ENCODE peak calls at places on chromosomes 13 and 19, in nine cellular contexts. One of them, this sample, is unnamed.

GRCh38 chr19:2221250-2221831 is 14.8 kb downstream of the PLEKHJ1 start:
- DNase-seq in RPMI7951: peak; percentile 67
- DNase-seq in anterior cingulate cortex: no peak
- DNase-seq in AG09309: no peak
- DNase-seq in fibroblast of lung: no peak
- DNase-seq in naive thymus-derived CD4-positive, alpha-beta T cell: no peak
- DNase-seq in ureter: no peak
- DNase-seq in memory B cell: no peak
- DNase-seq in stimulated activated CD8-positive, alpha-beta memory T cell treated with anti-CD3 and anti-CD28 coated beads, Interleukin-7, amount 100 ng/mL, for 24 hours: no peak
- DNase-seq in this sample: no peak

GRCh38 chr19:5480427-5480836 is 25.2 kb downstream of the ZNRF4 start:
- DNase-seq in memory B cell: no peak
- DNase-seq in naive thymus-derived CD4-positive, alpha-beta T cell: no peak
- DNase-seq in ureter: no peak
- DNase-seq in RPMI7951: peak; percentile 15
- DNase-seq in fibroblast of lung: no peak
- DNase-seq in anterior cingulate cortex: no peak
- DNase-seq in stimulated activated CD8-positive, alpha-beta memory T cell treated with anti-CD3 and anti-CD28 coated beads, Interleukin-7, amount 100 ng/mL, for 24 hours: peak; percentile 15
- DNase-seq in AG09309: no peak
- DNase-seq in this sample: no peak

GRCh38 chr19:6450166-6450565 is 9.4 kb downstream of the SLC25A23 start:
- DNase-seq in naive thymus-derived CD4-positive, alpha-beta T cell: no peak
- DNase-seq in memory B cell: no peak
- DNase-seq in anterior cingulate cortex: no peak
- DNase-seq in RPMI7951: no peak
- DNase-seq in AG09309: no peak
- DNase-seq in fibroblast of lung: no peak
- DNase-seq in stimulated activated CD8-positive, alpha-beta memory T cell treated with anti-CD3 and anti-CD28 coated beads, Interleukin-7, amount 100 ng/mL, for 24 hours: no peak
- DNase-seq in ureter: no peak
- DNase-seq in this sample: no peak

GRCh38 chr13:76677047-76677446 is 209.2 kb downstream of the KCTD12 start:
- DNase-seq in ureter: no peak
- DNase-seq in RPMI7951: peak; percentile 7
- DNase-seq in AG09309: no peak
- DNase-seq in stimulated activated CD8-positive, alpha-beta memory T cell treated with anti-CD3 and anti-CD28 coated beads, Interleukin-7, amount 100 ng/mL, for 24 hours: no peak
- DNase-seq in memory B cell: no peak
- DNase-seq in naive thymus-derived CD4-positive, alpha-beta T cell: no peak
- DNase-seq in fibroblast of lung: peak; percentile 64
- DNase-seq in anterior cingulate cortex: no peak
- DNase-seq in this sample: no peak

GRCh38 chr13:51803018-51803417 is 945 bp downstream of the DHRS12 start:
- DNase-seq in anterior cingulate cortex: no peak
- DNase-seq in ureter: no peak
- DNase-seq in stimulated activated CD8-positive, alpha-beta memory T cell treated with anti-CD3 and anti-CD28 coated beads, Interleukin-7, amount 100 ng/mL, for 24 hours: no peak
- DNase-seq in RPMI7951: no peak
- DNase-seq in memory B cell: no peak
- DNase-seq in naive thymus-derived CD4-positive, alpha-beta T cell: no peak
- DNase-seq in AG09309: no peak
- DNase-seq in fibroblast of lung: no peak
- DNase-seq in this sample: no peak

GRCh38 chr19:2457394-2458037 is 757 bp upstream of the LMNB2 start:
- DNase-seq in AG09309: no peak
- DNase-seq in naive thymus-derived CD4-positive, alpha-beta T cell: no peak
- DNase-seq in fibroblast of lung: no peak
- DNase-seq in ureter: no peak
- DNase-seq in stimulated activated CD8-positive, alpha-beta memory T cell treated with anti-CD3 and anti-CD28 coated beads, Interleukin-7, amount 100 ng/mL, for 24 hours: no peak
- DNase-seq in RPMI7951: no peak
- DNase-seq in anterior cingulate cortex: no peak
- DNase-seq in memory B cell: no peak
- DNase-seq in this sample: no peak

GRCh38 chr13:108957369-108958012 is 328.1 kb downstream of the MYO16 start:
- DNase-seq in AG09309: peak; percentile 64
- DNase-seq in naive thymus-derived CD4-positive, alpha-beta T cell: no peak
- DNase-seq in anterior cingulate cortex: no peak
- DNase-seq in fibroblast of lung: peak; percentile 87
- DNase-seq in RPMI7951: peak; percentile 57
- DNase-seq in memory B cell: no peak
- DNase-seq in stimulated activated CD8-positive, alpha-beta memory T cell treated with anti-CD3 and anti-CD28 coated beads, Interleukin-7, amount 100 ng/mL, for 24 hours: no peak
- DNase-seq in ureter: no peak
- DNase-seq in this sample: no peak

GRCh38 chr19:10784257-10784656 is 51.8 kb downstream of the TMED1 start:
- DNase-seq in naive thymus-derived CD4-positive, alpha-beta T cell: no peak
- DNase-seq in stimulated activated CD8-positive, alpha-beta memory T cell treated with anti-CD3 and anti-CD28 coated beads, Interleukin-7, amount 100 ng/mL, for 24 hours: no peak
- DNase-seq in memory B cell: no peak
- DNase-seq in AG09309: no peak
- DNase-seq in ureter: no peak
- DNase-seq in fibroblast of lung: no peak
- DNase-seq in anterior cingulate cortex: no peak
- DNase-seq in RPMI7951: no peak
- DNase-seq in this sample: no peak

GRCh38 chr19:2549701-2550191 is 73.8 kb downstream of the GADD45B start:
- DNase-seq in stimulated activated CD8-positive, alpha-beta memory T cell treated with anti-CD3 and anti-CD28 coated beads, Interleukin-7, amount 100 ng/mL, for 24 hours: no peak
- DNase-seq in anterior cingulate cortex: peak; percentile 70
- DNase-seq in AG09309: peak; percentile 79
- DNase-seq in ureter: peak; percentile 75
- DNase-seq in memory B cell: no peak
- DNase-seq in fibroblast of lung: peak; percentile 98
- DNase-seq in naive thymus-derived CD4-positive, alpha-beta T cell: no peak
- DNase-seq in RPMI7951: peak; percentile 94
- DNase-seq in this sample: no peak

GRCh38 chr13:113162783-113163685 is 4.6 kb downstream of the PROZ start:
- DNase-seq in stimulated activated CD8-positive, alpha-beta memory T cell treated with anti-CD3 and anti-CD28 coated beads, Interleukin-7, amount 100 ng/mL, for 24 hours: no peak
- DNase-seq in AG09309: no peak
- DNase-seq in ureter: no peak
- DNase-seq in fibroblast of lung: no peak
- DNase-seq in memory B cell: no peak
- DNase-seq in anterior cingulate cortex: no peak
- DNase-seq in RPMI7951: no peak
- DNase-seq in naive thymus-derived CD4-positive, alpha-beta T cell: peak; percentile 44
- DNase-seq in this sample: no peak

GRCh38 chr13:20567881-20568528 is 1.0 kb downstream of the IFT88 start:
- DNase-seq in anterior cingulate cortex: no peak
- DNase-seq in RPMI7951: no peak
- DNase-seq in memory B cell: no peak
- DNase-seq in AG09309: no peak
- DNase-seq in stimulated activated CD8-positive, alpha-beta memory T cell treated with anti-CD3 and anti-CD28 coated beads, Interleukin-7, amount 100 ng/mL, for 24 hours: no peak
- DNase-seq in naive thymus-derived CD4-positive, alpha-beta T cell: no peak
- DNase-seq in fibroblast of lung: no peak
- DNase-seq in ureter: no peak
- DNase-seq in this sample: no peak

GRCh38 chr19:40219721-40220276 is 1.6 kb upstream of the TTC9B start:
- DNase-seq in ureter: no peak
- DNase-seq in RPMI7951: peak; percentile 78
- DNase-seq in anterior cingulate cortex: no peak
- DNase-seq in memory B cell: no peak
- DNase-seq in stimulated activated CD8-positive, alpha-beta memory T cell treated with anti-CD3 and anti-CD28 coated beads, Interleukin-7, amount 100 ng/mL, for 24 hours: no peak
- DNase-seq in naive thymus-derived CD4-positive, alpha-beta T cell: no peak
- DNase-seq in fibroblast of lung: peak; percentile 79
- DNase-seq in AG09309: no peak
- DNase-seq in this sample: no peak

GRCh38 chr19:5423567-5424125 is 31.6 kb upstream of the ZNRF4 start:
- DNase-seq in AG09309: no peak
- DNase-seq in fibroblast of lung: no peak
- DNase-seq in memory B cell: no peak
- DNase-seq in ureter: no peak
- DNase-seq in anterior cingulate cortex: no peak
- DNase-seq in RPMI7951: no peak
- DNase-seq in stimulated activated CD8-positive, alpha-beta memory T cell treated with anti-CD3 and anti-CD28 coated beads, Interleukin-7, amount 100 ng/mL, for 24 hours: no peak
- DNase-seq in naive thymus-derived CD4-positive, alpha-beta T cell: no peak
- DNase-seq in this sample: no peak